ENCODE peak calls at places on chromosome 16, in eight cellular contexts. P is Calu3, O is GM13976, Z is retina, R is A549, L is NCI-H748 treated with DMSO at 0.1 percent for 48 hours, U is dermis microvascular lymphatic vessel endothelial cell, N is midbrain. B is an unnamed sample.

GRCh38 chr16:66131895-66132294 is 234.6 kb upstream of the CDH5 start:
- DNase-seq in P (no peak), O (no peak), Z (no peak), R (no peak), L (no peak), U (no peak), N (no peak), B (no peak)

GRCh38 chr16:35319536-35320192 is 1860.3 kb downstream of the TP53TG3F start:
- DNase-seq in P (no peak), O (no peak), Z (no peak), R (no peak), L (no peak), U (no peak), N (peak), B (no peak)

GRCh38 chr16:50050802-50051201 is 15.0 kb upstream of the HEATR3 start:
- DNase-seq in P (no peak), O (no peak), Z (no peak), R (no peak), L (no peak), U (no peak), N (no peak), B (no peak)

GRCh38 chr16:75580-76501 is 2.2 kb upstream of the MPG start:
- DNase-seq in P (no peak), O (no peak), Z (peak), R (no peak), L (no peak), U (no peak), N (no peak), B (no peak)

GRCh38 chr16:83400234-83400633 is 407.5 kb upstream of the HSBP1 start:
- DNase-seq in P (no peak), O (no peak), Z (no peak), R (no peak), L (no peak), U (no peak), N (no peak), B (no peak)

GRCh38 chr16:15857779-15858560 is 1.1 kb upstream of the MYH11 start:
- DNase-seq in P (peak), O (peak), Z (peak), R (no peak), L (no peak), U (no peak), N (no peak), B (no peak)

GRCh38 chr16:11876306-11876705 is 25.0 kb upstream of the RSL1D1 start:
- DNase-seq in P (no peak), O (no peak), Z (no peak), R (no peak), L (no peak), U (no peak), N (no peak), B (no peak)

GRCh38 chr16:23575834-23576233 is 18.3 kb downstream of the UBFD1 start:
- DNase-seq in P (no peak), O (no peak), Z (no peak), R (no peak), L (no peak), U (no peak), N (no peak), B (no peak)

GRCh38 chr16:24988593-24989338 is 26.4 kb downstream of the ARHGAP17 start:
- DNase-seq in P (peak), O (no peak), Z (peak), R (peak), L (no peak), U (peak), N (peak), B (peak)

GRCh38 chr16:49519008-49519656 is 145.5 kb downstream of the C16orf78 start:
- DNase-seq in P (no peak), O (no peak), Z (no peak), R (no peak), L (no peak), U (no peak), N (no peak), B (no peak)

GRCh38 chr16:11084484-11085024 is 140.2 kb downstream of the CLEC16A start:
- DNase-seq in P (peak), O (no peak), Z (no peak), R (no peak), L (no peak), U (no peak), N (no peak), B (no peak)

GRCh38 chr16:64051826-64052225 is 1070.0 kb downstream of the CDH11 start:
- DNase-seq in P (no peak), O (no peak), Z (peak), R (no peak), L (peak), U (no peak), N (no peak), B (no peak)

GRCh38 chr16:85878875-85879274 is 20.1 kb upstream of the IRF8 start:
- DNase-seq in P (peak), O (no peak), Z (no peak), R (peak), L (no peak), U (peak), N (no peak), B (peak)

GRCh38 chr16:4115209-4115940 is 867 bp downstream of the ADCY9 start:
- DNase-seq in P (peak), O (peak), Z (peak), R (peak), L (peak), U (no peak), N (peak), B (peak)

GRCh38 chr16:2273484-2273883 is 5.6 kb upstream of the RNPS1 start:
- DNase-seq in P (no peak), O (no peak), Z (no peak), R (no peak), L (no peak), U (no peak), N (no peak), B (no peak)

GRCh38 chr16:69166946-69167930 is 19.7 kb upstream of the SNTB2 start:
- DNase-seq in P (no peak), O (no peak), Z (no peak), R (no peak), L (no peak), U (no peak), N (no peak), B (no peak)

GRCh38 chr16:20763461-20764232 is at the start of gene ACSM3:
- DNase-seq in P (peak), O (peak), Z (no peak), R (peak), L (no peak), U (no peak), N (no peak), B (no peak)

GRCh38 chr16:86905302-86905701 is 327.0 kb downstream of the FOXL1 start:
- DNase-seq in P (no peak), O (no peak), Z (no peak), R (no peak), L (no peak), U (no peak), N (no peak), B (no peak)

GRCh38 chr16:21611546-21612384 is 12.4 kb downstream of the METTL9 start:
- DNase-seq in P (no peak), O (no peak), Z (no peak), R (no peak), L (no peak), U (no peak), N (no peak), B (no peak)

GRCh38 chr16:56450275-56450889 is 750 bp downstream of the NUDT21 start:
- DNase-seq in P (no peak), O (no peak), Z (peak), R (peak), L (no peak), U (no peak), N (no peak), B (no peak)

GRCh38 chr16:49330562-49331201 is 42.9 kb upstream of the C16orf78 start:
- DNase-seq in P (no peak), O (no peak), Z (no peak), R (no peak), L (no peak), U (no peak), N (no peak), B (no peak)

GRCh38 chr16:67301080-67301757 is 21.9 kb downstream of the PLEKHG4 start:
- DNase-seq in P (no peak), O (peak), Z (no peak), R (no peak), L (no peak), U (no peak), N (no peak), B (no peak)

GRCh38 chr16:28597692-28598261 is 927 bp upstream of the SULT1A2 start:
- DNase-seq in P (no peak), O (no peak), Z (peak), R (peak), L (no peak), U (no peak), N (no peak), B (no peak)

GRCh38 chr16:56041556-56042140 is 149.6 kb upstream of the GNAO1 start:
- DNase-seq in P (peak), O (peak), Z (peak), R (peak), L (no peak), U (no peak), N (no peak), B (no peak)

GRCh38 chr16:23757937-23758619 is 3.3 kb downstream of the CHP2 start:
- DNase-seq in P (no peak), O (no peak), Z (no peak), R (no peak), L (no peak), U (no peak), N (no peak), B (no peak)

GRCh38 chr16:59296002-59296401 is 561.9 kb upstream of the GOT2 start:
- DNase-seq in P (no peak), O (no peak), Z (peak), R (no peak), L (no peak), U (no peak), N (no peak), B (no peak)

GRCh38 chr16:59887856-59888255 is 1153.7 kb upstream of the GOT2 start:
- DNase-seq in P (no peak), O (no peak), Z (no peak), R (no peak), L (no peak), U (no peak), N (no peak), B (no peak)

GRCh38 chr16:68760671-68761275 is 23.7 kb downstream of the CDH1 start:
- DNase-seq in P (peak), O (peak), Z (no peak), R (peak), L (no peak), U (no peak), N (peak), B (no peak)

B was measured in pulmonary artery endothelial cell.